ENCODE peak calls at places on chromosomes 11 and 22, in six cellular contexts. G is fibroblast of lung, T is AG04450, R is coronary artery, A is adrenal gland, B is esophagus muscularis mucosa. N is an unnamed sample.
A peak's percentile ranks its signal among the peaks of the same experiment; 100 is the strongest.

GRCh38 chr11:117796456-117797428 is at the start of gene DSCAML1:
- DNase-seq in G (no peak), T (no peak), R (no peak), A (no peak), B (no peak), N (no peak)

GRCh38 chr11:47606731-47607130 is 12.5 kb upstream of the C1QTNF4 start:
- DNase-seq in G (peak; percentile 44), T (no peak), R (no peak), A (no peak), B (no peak), N (peak; percentile 29)

GRCh38 chr11:72233773-72234513 is 9.4 kb downstream of the INPPL1 start:
- DNase-seq in G (no peak), T (no peak), R (no peak), A (peak; percentile 51), B (no peak), N (no peak)

GRCh38 chr11:34558211-34558610 is 44.6 kb upstream of the ELF5 start:
- DNase-seq in G (peak; percentile 52), T (no peak), R (no peak), A (no peak), B (no peak), N (peak; percentile 39)

GRCh38 chr11:1482581-1483444 is 3.8 kb downstream of the MOB2 start:
- DNase-seq in G (no peak), T (no peak), R (peak; percentile 89), A (no peak), B (no peak), N (no peak)

GRCh38 chr22:45294030-45294429 is 9.3 kb downstream of the UPK3A start:
- DNase-seq in G (no peak), T (no peak), R (no peak), A (no peak), B (no peak), N (no peak)

GRCh38 chr22:37179126-37179470 is 8.9 kb downstream of the C1QTNF6 start:
- DNase-seq in G (no peak), T (no peak), R (no peak), A (peak; percentile 79), B (no peak), N (no peak)

GRCh38 chr22:24699861-24700260 is 74.7 kb downstream of the PIWIL3 start:
- DNase-seq in G (no peak), T (no peak), R (no peak), A (no peak), B (no peak), N (no peak)

GRCh38 chr22:31272522-31273446 is 19.5 kb downstream of the PIK3IP1 start:
- DNase-seq in G (peak; percentile 39), T (peak; percentile 32), R (no peak), A (peak; percentile 85), B (no peak), N (no peak)

GRCh38 chr11:94754335-94754734 is 13.8 kb upstream of the AMOTL1 start:
- DNase-seq in G (no peak), T (no peak), R (no peak), A (no peak), B (no peak), N (no peak)

GRCh38 chr11:114262681-114263509 is 33.3 kb upstream of the NNMT start:
- DNase-seq in G (peak; percentile 36), T (no peak), R (no peak), A (peak; percentile 82), B (no peak), N (peak; percentile 26)

GRCh38 chr11:29087404-29087803 is 929.4 kb downstream of the KCNA4 start:
- DNase-seq in G (no peak), T (no peak), R (no peak), A (no peak), B (no peak), N (no peak)
- H3K4me3 ChIP-seq in G (no peak overlapping the region), T (no peak overlapping the region), R (no peak overlapping the region), A (no peak overlapping the region), B (no peak overlapping the region), N (no peak overlapping the region)

GRCh38 chr11:46242462-46242960 is 35.0 kb upstream of the CREB3L1 start:
- DNase-seq in G (no peak), T (no peak), R (no peak), A (peak; percentile 51), B (no peak), N (no peak)

GRCh38 chr11:46246514-46246913 is 30.9 kb upstream of the CREB3L1 start:
- DNase-seq in G (peak; percentile 61), T (no peak), R (no peak), A (no peak), B (no peak), N (peak; percentile 53)

GRCh38 chr11:46242961-46243795 is 34.3 kb upstream of the CREB3L1 start:
- DNase-seq in G (peak; percentile 92), T (peak; percentile 95), R (peak; percentile 94), A (peak; percentile 96), B (peak; percentile 95), N (peak; percentile 82)

GRCh38 chr11:46240861-46241260 is 36.6 kb upstream of the CREB3L1 start:
- DNase-seq in G (no peak), T (no peak), R (no peak), A (peak; percentile 45), B (no peak), N (no peak)

GRCh38 chr11:46243796-46244109 is 33.7 kb upstream of the CREB3L1 start:
- DNase-seq in G (no peak), T (no peak), R (no peak), A (no peak), B (no peak), N (no peak)
- H3K4me3 ChIP-seq in G (peak overlapping the region; percentile 27), T (peak overlapping the region; percentile 59), R (peak overlapping the region; percentile 70), A (peak overlapping the region; percentile 5), B (peak overlapping the region; percentile 52), N (peak overlapping the region; percentile 63)

GRCh38 chr11:64396079-64396591 is 37.2 kb downstream of the RPS6KA4 start:
- DNase-seq in G (no peak), T (no peak), R (no peak), A (no peak), B (no peak), N (no peak)
- H3K4me3 ChIP-seq in G (no peak overlapping the region), T (no peak overlapping the region), R (peak overlapping the region; percentile 38), A (no peak overlapping the region), B (no peak overlapping the region), N (no peak overlapping the region)

GRCh38 chr11:93718057-93718563 is 23.2 kb downstream of the TAF1D start:
- DNase-seq in G (no peak), T (no peak), R (no peak), A (no peak), B (no peak), N (no peak)
- H3K4me3 ChIP-seq in G (no peak overlapping the region), T (no peak overlapping the region), R (no peak overlapping the region), A (no peak overlapping the region), B (no peak overlapping the region), N (no peak overlapping the region)